ENCODE peak calls at places on chromosome 9, in seven cellular contexts. W is C1 segment of cervical spinal cord, C is NCI-H1417, P is type B pancreatic cell, J is Kasumi-1, V is RPMI7951, B is Daoy. Z is an unnamed sample.

GRCh38 chr9:109907810-109908458 is 127.9 kb downstream of the PALM2AKAP2 start:
- DNase-seq in W (no peak), B (no peak), V (no peak), J (no peak), P (no peak), C (no peak), Z (no peak)

GRCh38 chr9:114936566-114936965 is 6.2 kb upstream of the TNFSF8 start:
- DNase-seq in J (peak), B (no peak), P (no peak), V (no peak), W (no peak), C (no peak), Z (no peak)

GRCh38 chr9:102185962-102186361 is 447.5 kb upstream of the GRIN3A start:
- DNase-seq in W (no peak), V (no peak), P (no peak), C (no peak), J (no peak), B (no peak), Z (no peak)

GRCh38 chr9:89361816-89362646 is 43.7 kb downstream of the SECISBP2 start:
- DNase-seq in B (no peak), V (no peak), J (no peak), P (no peak), W (no peak), C (no peak), Z (no peak)

GRCh38 chr9:1880038-1880565 is 135.0 kb upstream of the SMARCA2 start:
- DNase-seq in J (no peak), C (no peak), P (no peak), W (no peak), V (no peak), B (no peak), Z (no peak)

GRCh38 chr9:93114169-93114983 is 18.4 kb downstream of the CARD19 start:
- DNase-seq in V (no peak), W (no peak), J (no peak), B (no peak), P (no peak), C (no peak), Z (no peak)

GRCh38 chr9:81894891-81895290 is 33.3 kb upstream of the SPATA31D4 start:
- DNase-seq in C (no peak), B (peak), J (no peak), V (peak), W (no peak), P (no peak), Z (no peak)

GRCh38 chr9:91894023-91894422 is 56.0 kb downstream of the ROR2 start:
- DNase-seq in J (no peak), C (no peak), V (no peak), P (no peak), W (no peak), B (no peak), Z (no peak)

GRCh38 chr9:38039090-38039906 is 29.7 kb downstream of the SHB start:
- DNase-seq in W (no peak), J (no peak), V (peak), P (no peak), C (no peak), B (peak), Z (no peak)

GRCh38 chr9:82939451-82939850 is 123.5 kb downstream of the RASEF start:
- DNase-seq in V (no peak), P (no peak), B (peak), W (no peak), C (no peak), J (no peak), Z (no peak)